ENCODE peak calls at places on chromosome 2, in four cellular contexts. W is endothelial cell of umbilical vein, E is GM23338, J is K562. H is an unnamed sample.

GRCh38 chr2:222294996-222295367 is 3.8 kb downstream of the PAX3 start:
- DNase-seq in E (no peak), W (no peak), J (no peak), H (no peak)

GRCh38 chr2:3184167-3184566 is 193.5 kb downstream of the EIPR1 start:
- DNase-seq in E (no peak), W (no peak), J (no peak), H (no peak)

GRCh38 chr2:84939426-84940087 is 31.4 kb upstream of the KCMF1 start:
- DNase-seq in J (no peak), E (no peak), W (no peak), H (no peak)

GRCh38 chr2:238565031-238565430 is 138.3 kb downstream of the ASB1 start:
- DNase-seq in J (no peak), E (no peak), W (no peak), H (no peak)

GRCh38 chr2:85936421-85937068 is 47.8 kb upstream of the ST3GAL5 start:
- DNase-seq in W (no peak), E (no peak), J (no peak), H (no peak)

GRCh38 chr2:170396799-170397459 is 219.0 kb downstream of the MYO3B start:
- DNase-seq in W (peak; percentile 25), E (peak; percentile 30), J (no peak), H (no peak)

GRCh38 chr2:31294230-31294629 is 60.3 kb downstream of the EHD3 start:
- DNase-seq in W (no peak), E (no peak), J (no peak), H (no peak)

GRCh38 chr2:25473131-25473530 is 131.4 kb upstream of the DNMT3A start:
- DNase-seq in W (no peak), E (no peak), J (no peak), H (no peak)

DNA sequence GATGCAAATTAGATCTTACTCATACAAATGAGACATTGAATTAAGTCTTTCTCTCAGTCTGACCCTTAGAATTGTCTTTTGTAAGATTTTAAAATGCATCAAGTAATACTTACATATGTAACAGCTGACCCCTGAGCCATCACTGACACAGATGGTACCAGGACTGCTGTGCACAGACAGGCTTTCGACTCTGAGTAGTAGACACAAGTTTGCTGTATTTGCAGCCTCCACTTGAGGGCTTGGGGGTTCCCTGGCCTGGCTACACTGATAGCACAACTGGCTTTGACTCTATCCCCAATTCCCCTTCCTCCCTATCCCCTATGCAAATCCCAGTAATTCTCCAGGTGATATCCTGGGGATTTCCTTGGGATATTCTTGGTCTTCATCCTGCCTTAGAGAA is 200.7 kb downstream of the RPIA start:
- DNase-seq in W (no peak), E (no peak), J (no peak), H (no peak)
- TF ChIP-seq POLR2AphosphoS5 in W (no peak), E (no peak), J (no peak), H (no peak)

DNA sequence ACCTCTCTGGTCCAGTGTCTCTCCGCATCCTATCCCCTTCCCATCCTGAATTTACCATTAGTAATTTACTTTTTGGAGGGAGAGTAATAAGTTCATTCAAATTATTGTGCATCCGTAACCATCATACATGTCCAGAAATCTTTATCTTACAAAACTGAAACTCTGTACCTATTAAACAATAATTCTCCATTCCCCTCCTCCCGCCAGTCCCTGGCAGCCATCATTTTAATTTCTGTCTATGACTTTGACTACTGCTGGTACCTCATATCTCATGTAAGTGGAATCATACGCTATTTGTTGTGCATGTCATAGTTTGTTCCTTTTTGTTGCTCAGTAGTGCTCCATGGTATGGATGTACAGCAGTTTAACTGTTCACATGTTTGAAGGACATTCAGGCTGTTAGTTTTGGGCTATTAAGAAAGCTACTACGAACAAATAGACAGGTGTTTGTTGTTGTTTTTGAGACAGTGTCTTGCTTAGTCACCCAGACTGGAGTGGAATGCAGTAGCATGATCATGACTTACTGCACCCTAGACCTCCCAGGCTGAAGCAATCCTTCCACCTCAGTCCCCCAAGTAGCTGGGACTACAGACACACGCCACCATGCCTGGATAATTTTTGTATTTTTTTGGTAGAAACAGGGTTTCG is 2.0 kb downstream of the LIMS1 start:
- DNase-seq in W (no peak), J (no peak), E (no peak), H (no peak)
- H3K4me1 ChIP-seq in W (peaks cover 19% of the 10 kb centered on the region), J (peaks cover 24% of the 10 kb centered on the region), E (peaks cover 9% of the 10 kb centered on the region), H (peaks cover 52% of the 10 kb centered on the region)

DNA sequence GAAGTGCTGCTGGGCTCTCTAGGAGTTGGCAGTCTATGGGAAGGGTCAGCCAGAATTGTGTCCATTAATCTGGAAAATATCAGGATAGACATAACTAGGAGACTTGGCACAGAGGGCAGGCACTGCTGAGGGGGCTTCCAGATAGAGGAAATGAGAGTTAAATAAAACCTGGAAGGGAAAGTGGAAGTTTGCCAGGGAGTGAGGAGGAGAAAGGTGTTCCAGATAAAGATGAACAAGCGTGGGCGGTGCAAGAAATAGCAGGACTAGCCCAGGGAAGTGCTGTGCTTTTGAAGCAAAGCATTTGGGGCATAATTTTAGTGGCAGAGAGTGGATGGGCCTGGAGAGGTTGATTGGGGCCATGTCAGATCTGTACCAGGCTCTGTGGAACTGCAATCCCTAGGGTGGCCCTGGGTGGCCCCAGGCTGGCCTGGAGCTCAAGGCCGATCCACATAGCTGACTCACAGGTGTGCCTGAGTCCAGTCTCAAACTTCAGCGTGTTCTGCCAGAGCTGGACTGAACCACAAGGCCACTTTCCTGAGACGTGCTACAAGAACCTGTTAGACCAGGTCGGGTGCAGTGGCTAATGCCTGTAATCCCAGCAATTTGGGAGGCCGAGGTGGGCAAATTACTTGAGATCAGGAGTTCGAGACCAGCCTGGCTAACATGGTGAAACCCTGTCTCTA is 26.9 kb downstream of the GALM start:
- DNase-seq in W (no peak), E (no peak), J (no peak), H (no peak)
- TF ChIP-seq POLR2AphosphoS5 in W (no peak), E (no peak), J (no peak), H (no peak)

DNA sequence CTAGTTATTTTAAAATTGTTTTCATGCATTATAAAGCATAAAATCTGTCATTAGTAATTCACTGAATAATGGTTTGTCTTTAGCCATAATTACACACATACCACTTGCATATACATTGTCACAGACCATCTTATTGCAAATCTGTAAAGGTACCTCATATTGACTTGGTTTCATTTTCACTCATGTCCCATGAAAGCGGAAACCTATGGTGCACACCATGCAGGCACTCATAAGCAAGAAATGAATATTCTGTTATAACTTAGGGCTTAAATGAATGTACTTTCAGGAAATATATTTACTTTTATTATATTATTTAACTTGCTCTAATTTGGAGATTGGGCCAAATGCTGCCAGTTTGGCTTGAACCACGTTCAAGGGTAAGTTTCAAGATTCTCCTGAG is 29.2 kb upstream of the STK17B start:
- DNase-seq in J (no peak), E (no peak), W (no peak), H (no peak)
- H3K4me1 ChIP-seq in J (no peaks in the 10 kb centered on the region), E (no peaks in the 10 kb centered on the region), W (peaks cover 20% of the 10 kb centered on the region), H (no peaks in the 10 kb centered on the region)

DNA sequence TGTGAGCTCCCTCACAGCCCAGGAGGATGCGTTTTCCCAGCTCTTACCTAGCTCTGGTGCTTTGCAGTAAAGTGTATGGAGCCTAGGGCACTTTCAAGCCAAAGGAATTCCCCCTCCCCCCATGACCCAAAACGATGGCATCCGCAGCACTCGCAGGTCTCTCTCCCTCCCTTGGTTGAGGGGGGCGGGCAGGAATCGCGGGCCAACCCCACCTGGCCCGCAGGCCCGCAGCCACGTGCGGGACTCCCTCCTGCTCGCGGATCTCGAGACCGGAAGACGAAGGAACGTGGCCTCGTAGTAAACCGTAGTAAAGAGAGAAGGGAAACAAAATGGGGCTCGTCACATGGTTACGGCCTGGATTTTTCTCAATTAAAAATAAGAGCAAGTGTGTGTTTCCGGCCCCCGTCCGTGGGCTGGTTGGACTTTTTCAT is 8.5 kb downstream of the IRS1 start:
- DNase-seq in W (peak; percentile 49), E (peak; percentile 91), J (no peak), H (no peak)
- TF ChIP-seq POLR2AphosphoS5 in W (no peak), E (peak; percentile 48), J (no peak), H (no peak)

DNA sequence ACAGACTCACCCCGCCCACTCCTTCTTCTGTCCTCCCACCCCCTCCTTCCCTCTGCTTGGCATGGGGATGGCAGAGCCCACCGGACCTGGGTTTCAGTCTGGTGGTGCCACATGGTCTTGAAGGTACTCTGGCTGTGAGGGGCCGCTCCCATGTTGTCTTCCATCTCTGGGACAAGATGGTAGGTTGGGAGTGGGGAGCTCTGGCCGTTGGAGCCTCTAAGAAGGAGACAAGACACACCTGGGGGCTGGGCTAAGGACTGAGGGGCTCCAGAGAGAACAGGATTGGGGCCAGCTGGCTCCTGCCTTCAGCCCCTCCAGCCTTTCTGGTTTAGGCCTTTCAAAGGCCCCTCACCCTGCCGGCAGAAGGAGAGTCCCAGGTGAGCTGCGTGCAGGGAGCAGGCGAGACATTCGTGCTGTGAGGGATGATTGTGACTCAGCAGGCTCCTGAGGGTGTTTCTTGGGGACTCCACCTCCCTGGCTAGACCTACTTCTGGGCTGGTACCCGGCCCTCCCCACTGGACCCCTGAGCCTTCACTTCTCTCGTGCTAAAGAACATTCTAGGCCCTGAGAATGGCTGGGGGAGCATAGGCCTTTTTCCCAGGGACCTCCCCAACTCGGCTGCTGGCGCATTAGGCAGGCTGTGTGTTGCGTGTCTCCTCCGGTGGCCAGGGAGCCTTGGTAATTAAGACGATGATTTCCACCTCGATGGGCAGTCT is 128.2 kb upstream of the HAAO start:
- DNase-seq in E (no peak), J (no peak), W (no peak), H (no peak)
- H3K4me1 ChIP-seq in E (peaks cover 20% of the 10 kb centered on the region), J (peaks cover 50% of the 10 kb centered on the region), W (peaks cover 47% of the 10 kb centered on the region), H (peaks cover 3% of the 10 kb centered on the region)

GRCh38 chr2:206368484-206368883 is 74.8 kb upstream of the ADAM23 start:
- DNase-seq in J (no peak), E (no peak), W (no peak), H (no peak)

GRCh38 chr2:206368933-206369569 is 74.3 kb upstream of the ADAM23 start:
- DNase-seq in E (no peak), J (no peak), W (no peak), H (no peak)
- TF ChIP-seq POLR2AphosphoS5 in E (no peak), J (no peak), W (no peak), H (no peak)

GRCh38 chr2:219446101-219446504 is 11.5 kb downstream of the SPEG start:
- DNase-seq in W (peak; percentile 80), J (no peak), E (peak; percentile 70), H (no peak)
- H3K4me1 ChIP-seq in W (peaks cover 4% of the 10 kb centered on the region), J (peaks cover 5% of the 10 kb centered on the region), E (peaks cover 28% of the 10 kb centered on the region), H (peaks cover 7% of the 10 kb centered on the region)

GRCh38 chr2:121196132-121196848 is 88.7 kb downstream of the TFCP2L1 start:
- DNase-seq in E (peak; percentile 38), J (no peak), W (no peak), H (no peak)

GRCh38 chr2:121196849-121197155 is 88.2 kb downstream of the TFCP2L1 start:
- DNase-seq in E (no peak), W (no peak), J (no peak), H (no peak)

GRCh38 chr2:121200011-121200347 is 85.0 kb downstream of the TFCP2L1 start:
- DNase-seq in J (no peak), W (no peak), E (no peak), H (no peak)

GRCh38 chr2:121199281-121200010 is 85.6 kb downstream of the TFCP2L1 start:
- DNase-seq in E (no peak), W (no peak), J (no peak), H (no peak)

DNA sequence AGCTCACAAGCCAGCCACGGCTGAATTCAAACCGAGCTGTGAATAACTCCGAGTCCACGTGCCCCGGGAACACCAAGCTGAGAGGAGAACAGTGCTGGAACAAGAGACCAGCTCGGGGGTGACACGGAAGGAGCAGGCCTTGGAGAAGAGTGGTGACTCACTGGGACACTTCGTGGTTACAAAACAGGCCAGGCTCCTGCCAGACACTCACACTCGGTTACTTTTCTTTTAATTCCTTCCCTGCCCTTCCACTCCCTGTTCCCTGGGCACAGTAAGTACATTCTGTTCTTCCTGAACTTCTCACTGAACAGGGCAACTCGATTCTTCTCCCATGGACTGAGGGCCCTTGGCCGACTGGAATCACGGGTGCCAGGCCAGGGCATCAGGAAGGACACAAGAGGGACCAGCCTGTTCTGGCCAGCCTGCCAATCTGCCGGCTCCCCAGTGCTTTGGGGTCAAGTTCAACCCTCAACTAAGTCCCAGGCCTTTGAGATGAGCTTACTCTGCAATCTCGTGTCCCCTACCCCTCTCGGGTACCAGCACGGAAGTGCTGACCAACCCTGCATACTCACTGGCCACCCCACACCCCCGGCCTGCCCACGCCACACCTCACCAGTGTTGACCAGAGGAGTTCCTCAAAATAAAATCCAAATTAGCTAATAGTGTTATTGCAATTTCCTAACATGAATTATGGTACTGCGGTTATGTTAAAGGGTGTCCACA is 87.5 kb downstream of the TFCP2L1 start:
- DNase-seq in E (no peak), W (no peak), J (no peak), H (no peak)
- TF ChIP-seq POLR2AphosphoS5 in E (no peak), W (no peak), J (no peak), H (no peak)